ENCODE peak calls at places on chromosomes 6 and 20, in four cellular contexts. One of them, this sample, is unnamed. For H3K4me1, the result is how much of the 10 kb centered on the place peaks cover.

GRCh38 chr6:157228421-157229218 is 94.7 kb downstream of the TMEM242 start:
- DNase-seq in H9: no peak
- DNase-seq in tibial artery: no peak
- DNase-seq in CD4-positive, CD25-positive, alpha-beta regulatory T cell: no peak
- DNase-seq in this sample: no peak

GRCh38 chr6:12348530-12349511 is 58.7 kb downstream of the EDN1 start:
- DNase-seq in tibial artery: no peak
- DNase-seq in H9: no peak
- DNase-seq in CD4-positive, CD25-positive, alpha-beta regulatory T cell: no peak
- DNase-seq in this sample: peak

GRCh38 chr6:52152692-52153091 is 33.5 kb upstream of the IL17A start:
- DNase-seq in tibial artery: no peak
- DNase-seq in CD4-positive, CD25-positive, alpha-beta regulatory T cell: no peak
- DNase-seq in H9: no peak
- DNase-seq in this sample: no peak

GRCh38 chr6:81895511-81896185 is 143.2 kb upstream of the TENT5A start:
- DNase-seq in tibial artery: no peak
- DNase-seq in CD4-positive, CD25-positive, alpha-beta regulatory T cell: no peak
- DNase-seq in H9: no peak
- DNase-seq in this sample: no peak

GRCh38 chr6:136549359-136550044 is 720 bp downstream of the MAP7 start:
- DNase-seq in H9: peak
- DNase-seq in CD4-positive, CD25-positive, alpha-beta regulatory T cell: no peak
- DNase-seq in tibial artery: no peak
- DNase-seq in this sample: peak

GRCh38 chr6:61894536-61894935 is 391.5 kb downstream of the KHDRBS2 start:
- DNase-seq in tibial artery: no peak
- DNase-seq in CD4-positive, CD25-positive, alpha-beta regulatory T cell: no peak
- DNase-seq in H9: no peak
- DNase-seq in this sample: no peak

GRCh38 chr20:10332656-10333421 is 101.2 kb downstream of the MKKS start:
- DNase-seq in H9: no peak
- DNase-seq in tibial artery: no peak
- DNase-seq in CD4-positive, CD25-positive, alpha-beta regulatory T cell: no peak
- DNase-seq in this sample: no peak

GRCh38 chr6:75349262-75349984 is 64.8 kb upstream of the TMEM30A start:
- DNase-seq in tibial artery: no peak
- DNase-seq in CD4-positive, CD25-positive, alpha-beta regulatory T cell: no peak
- DNase-seq in H9: peak
- DNase-seq in this sample: peak

GRCh38 chr6:8219352-8219943 is 117.1 kb upstream of the EEF1E1 start:
- DNase-seq in CD4-positive, CD25-positive, alpha-beta regulatory T cell: peak
- DNase-seq in tibial artery: peak
- DNase-seq in H9: no peak
- DNase-seq in this sample: no peak

GRCh38 chr6:36067374-36068011 is 39.9 kb downstream of the MAPK14 start:
- DNase-seq in H9: no peak
- DNase-seq in CD4-positive, CD25-positive, alpha-beta regulatory T cell: no peak
- DNase-seq in tibial artery: no peak
- DNase-seq in this sample: no peak

GRCh38 chr6:69827491-69827890 is 30.7 kb upstream of the LMBRD1 start:
- DNase-seq in H9: no peak
- DNase-seq in CD4-positive, CD25-positive, alpha-beta regulatory T cell: no peak
- DNase-seq in tibial artery: no peak
- DNase-seq in this sample: no peak

GRCh38 chr20:26209171-26209941 is 512.7 kb upstream of the ZNF337 start:
- DNase-seq in CD4-positive, CD25-positive, alpha-beta regulatory T cell: peak
- DNase-seq in tibial artery: no peak
- DNase-seq in H9: peak
- DNase-seq in this sample: peak

GRCh38 chr20:14706555-14706954 is 369.1 kb upstream of the FLRT3 start:
- DNase-seq in tibial artery: no peak
- DNase-seq in H9: no peak
- DNase-seq in CD4-positive, CD25-positive, alpha-beta regulatory T cell: no peak
- DNase-seq in this sample: no peak

GRCh38 chr6:10555625-10556309 is 34.6 kb downstream of the GCNT2 start:
- DNase-seq in CD4-positive, CD25-positive, alpha-beta regulatory T cell: no peak
- DNase-seq in tibial artery: peak
- DNase-seq in H9: peak
- DNase-seq in this sample: peak

GRCh38 chr20:17768267-17768666 is 68.5 kb downstream of the BANF2 start:
- DNase-seq in tibial artery: no peak
- DNase-seq in CD4-positive, CD25-positive, alpha-beta regulatory T cell: no peak
- DNase-seq in H9: no peak
- DNase-seq in this sample: no peak

GRCh38 chr6:116133453-116133852 is 7.5 kb upstream of the COL10A1 start:
- DNase-seq in H9: no peak
- DNase-seq in CD4-positive, CD25-positive, alpha-beta regulatory T cell: no peak
- DNase-seq in tibial artery: no peak
- DNase-seq in this sample: no peak

GRCh38 chr6:158409451-158409850 is 97.2 kb downstream of the TULP4 start:
- DNase-seq in CD4-positive, CD25-positive, alpha-beta regulatory T cell: no peak
- DNase-seq in tibial artery: no peak
- DNase-seq in H9: no peak
- DNase-seq in this sample: no peak

GRCh38 chr6:3566812-3567211 is 110.0 kb upstream of the SLC22A23 start:
- DNase-seq in CD4-positive, CD25-positive, alpha-beta regulatory T cell: no peak
- DNase-seq in tibial artery: no peak
- DNase-seq in H9: no peak
- DNase-seq in this sample: no peak

GRCh38 chr20:46027245-46027853 is 1.7 kb upstream of the SLC12A5 start:
- DNase-seq in tibial artery: peak
- DNase-seq in H9: no peak
- DNase-seq in CD4-positive, CD25-positive, alpha-beta regulatory T cell: peak
- DNase-seq in this sample: no peak

GRCh38 chr6:12286381-12287132 is 3.6 kb upstream of the EDN1 start:
- DNase-seq in H9: no peak
- DNase-seq in CD4-positive, CD25-positive, alpha-beta regulatory T cell: no peak
- DNase-seq in tibial artery: no peak
- DNase-seq in this sample: no peak

GRCh38 chr6:11093065-11093590 is 506 bp upstream of the SMIM13 start:
- DNase-seq in tibial artery: peak
- DNase-seq in CD4-positive, CD25-positive, alpha-beta regulatory T cell: peak
- DNase-seq in H9: peak
- DNase-seq in this sample: no peak

GRCh38 chr6:12420626-12421025 is 130.5 kb downstream of the EDN1 start:
- DNase-seq in CD4-positive, CD25-positive, alpha-beta regulatory T cell: no peak
- DNase-seq in H9: no peak
- DNase-seq in tibial artery: no peak
- DNase-seq in this sample: no peak

GRCh38 chr6:155472886-155473285 is 17.2 kb upstream of the NOX3 start:
- DNase-seq in CD4-positive, CD25-positive, alpha-beta regulatory T cell: no peak
- DNase-seq in tibial artery: no peak
- DNase-seq in H9: no peak
- DNase-seq in this sample: no peak

GRCh38 chr6:104558746-104559145 is 301.0 kb downstream of the HACE1 start:
- DNase-seq in CD4-positive, CD25-positive, alpha-beta regulatory T cell: no peak
- DNase-seq in H9: no peak
- DNase-seq in tibial artery: no peak
- DNase-seq in this sample: no peak

GRCh38 chr6:36679043-36679821 is 718 bp downstream of the CDKN1A start:
- DNase-seq in CD4-positive, CD25-positive, alpha-beta regulatory T cell: peak
- DNase-seq in tibial artery: peak
- DNase-seq in H9: no peak
- DNase-seq in this sample: peak

GRCh38 chr6:158910484-158911075 is 89.4 kb downstream of the RSPH3 start:
- DNase-seq in CD4-positive, CD25-positive, alpha-beta regulatory T cell: no peak
- DNase-seq in tibial artery: no peak
- DNase-seq in H9: peak
- DNase-seq in this sample: no peak

GRCh38 chr6:67200626-67201403 is 1434.3 kb upstream of the ADGRB3 start:
- DNase-seq in H9: no peak
- DNase-seq in tibial artery: no peak
- DNase-seq in CD4-positive, CD25-positive, alpha-beta regulatory T cell: no peak
- DNase-seq in this sample: no peak

GRCh38 chr6:113397229-113397628 is 459.9 kb upstream of the MARCKS start:
- DNase-seq in CD4-positive, CD25-positive, alpha-beta regulatory T cell: no peak
- DNase-seq in H9: no peak
- DNase-seq in tibial artery: no peak
- DNase-seq in this sample: no peak

GRCh38 chr6:145091102-145091826 is 644.1 kb downstream of the EPM2A start:
- DNase-seq in H9: no peak
- DNase-seq in CD4-positive, CD25-positive, alpha-beta regulatory T cell: no peak
- DNase-seq in tibial artery: no peak
- DNase-seq in this sample: no peak

GRCh38 chr6:25192562-25192961 is 86.6 kb upstream of the CARMIL1 start:
- DNase-seq in H9: no peak
- DNase-seq in CD4-positive, CD25-positive, alpha-beta regulatory T cell: no peak
- DNase-seq in tibial artery: peak
- DNase-seq in this sample: no peak

GRCh38 chr6:109082178-109082577 is 12.5 kb downstream of the SESN1 start:
- DNase-seq in tibial artery: no peak
- DNase-seq in CD4-positive, CD25-positive, alpha-beta regulatory T cell: no peak
- DNase-seq in H9: no peak
- DNase-seq in this sample: no peak

GRCh38 chr6:41581381-41581991 is 35.3 kb downstream of the FOXP4 start:
- DNase-seq in H9: no peak
- DNase-seq in CD4-positive, CD25-positive, alpha-beta regulatory T cell: no peak
- DNase-seq in tibial artery: no peak
- DNase-seq in this sample: no peak

GRCh38 chr20:49812463-49813304 is at the start of gene SLC9A8:
- DNase-seq in CD4-positive, CD25-positive, alpha-beta regulatory T cell: peak
- DNase-seq in tibial artery: peak
- DNase-seq in H9: peak
- DNase-seq in this sample: peak
- H3K27ac ChIP-seq in CD4-positive, CD25-positive, alpha-beta regulatory T cell: peak
- H3K27ac ChIP-seq in tibial artery: peak
- H3K27ac ChIP-seq in H9: peak
- H3K27ac ChIP-seq in this sample: peak

GRCh38 chr20:50536333-50536732 is 26.1 kb downstream of the PTPN1 start:
- DNase-seq in CD4-positive, CD25-positive, alpha-beta regulatory T cell: no peak
- DNase-seq in H9: no peak
- DNase-seq in tibial artery: no peak
- DNase-seq in this sample: no peak

GRCh38 chr20:50535162-50535561 is 25.0 kb downstream of the PTPN1 start:
- DNase-seq in H9: no peak
- DNase-seq in CD4-positive, CD25-positive, alpha-beta regulatory T cell: no peak
- DNase-seq in tibial artery: no peak
- DNase-seq in this sample: no peak

GRCh38 chr20:50538276-50538675 is 28.1 kb downstream of the PTPN1 start:
- DNase-seq in tibial artery: no peak
- DNase-seq in CD4-positive, CD25-positive, alpha-beta regulatory T cell: no peak
- DNase-seq in H9: no peak
- DNase-seq in this sample: no peak

GRCh38 chr20:50534567-50534966 is 24.4 kb downstream of the PTPN1 start:
- DNase-seq in CD4-positive, CD25-positive, alpha-beta regulatory T cell: no peak
- DNase-seq in H9: no peak
- DNase-seq in tibial artery: no peak
- DNase-seq in this sample: no peak

DNA sequence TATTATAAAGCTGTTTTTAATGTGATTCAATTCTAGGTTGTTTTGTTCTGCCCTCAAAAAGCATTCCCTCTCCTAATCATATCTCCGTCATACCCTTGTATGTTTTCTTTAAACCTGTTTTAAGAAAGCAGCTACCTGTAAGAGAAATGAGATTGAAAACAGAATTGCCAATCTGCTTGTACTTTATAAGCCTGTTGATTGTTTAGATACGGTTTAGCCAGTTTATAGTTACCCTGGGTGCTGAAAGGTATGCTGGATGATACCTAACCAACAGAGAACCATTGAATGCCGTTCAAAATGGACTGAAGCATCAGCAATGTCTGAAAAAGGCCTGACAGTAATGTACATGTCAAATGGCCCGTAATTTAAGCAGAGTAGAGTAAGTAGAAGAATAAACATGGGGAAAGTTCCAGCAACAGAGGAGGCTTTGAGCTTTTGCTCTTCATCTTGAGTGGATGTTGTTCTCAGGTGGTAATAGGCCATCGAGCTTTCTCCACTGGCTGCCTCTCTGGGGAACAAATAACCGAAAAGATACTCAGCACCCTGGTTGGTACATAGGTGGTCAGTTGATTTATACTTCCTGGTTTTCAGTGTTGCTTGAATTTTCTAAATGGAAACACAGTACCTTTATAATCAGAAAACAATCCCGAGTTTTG is 27.5 kb downstream of the PTPN1 start:
- DNase-seq in CD4-positive, CD25-positive, alpha-beta regulatory T cell: no peak
- DNase-seq in H9: no peak
- DNase-seq in tibial artery: no peak
- DNase-seq in this sample: no peak
- H3K4me1 ChIP-seq in CD4-positive, CD25-positive, alpha-beta regulatory T cell: half or more
- H3K4me1 ChIP-seq in H9: under half
- H3K4me1 ChIP-seq in tibial artery: under half
- H3K4me1 ChIP-seq in this sample: half or more

DNA sequence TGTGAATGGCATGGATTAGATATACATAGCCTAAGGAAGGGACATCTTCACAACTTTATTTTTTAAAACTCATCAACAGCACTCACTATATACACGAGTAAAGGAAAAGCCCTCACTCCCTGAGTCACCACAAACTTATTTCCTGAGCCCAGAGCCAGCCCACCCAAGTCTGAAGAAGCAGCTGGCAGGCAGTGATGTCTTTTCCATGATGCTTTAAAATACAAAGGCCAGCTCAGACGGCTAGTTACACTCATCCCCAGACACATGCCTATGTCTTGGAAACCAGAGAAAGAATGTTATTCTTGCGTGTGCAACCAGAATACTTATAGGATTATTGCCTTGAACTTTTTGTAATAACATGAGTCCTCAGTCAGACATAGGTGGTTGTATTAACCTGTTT is 114.4 kb downstream of the ADGRG6 start:
- DNase-seq in H9: no peak
- DNase-seq in tibial artery: no peak
- DNase-seq in CD4-positive, CD25-positive, alpha-beta regulatory T cell: no peak
- DNase-seq in this sample: no peak
- H3K27ac ChIP-seq in H9: no peak
- H3K27ac ChIP-seq in tibial artery: no peak
- H3K27ac ChIP-seq in CD4-positive, CD25-positive, alpha-beta regulatory T cell: no peak
- H3K27ac ChIP-seq in this sample: no peak

DNA sequence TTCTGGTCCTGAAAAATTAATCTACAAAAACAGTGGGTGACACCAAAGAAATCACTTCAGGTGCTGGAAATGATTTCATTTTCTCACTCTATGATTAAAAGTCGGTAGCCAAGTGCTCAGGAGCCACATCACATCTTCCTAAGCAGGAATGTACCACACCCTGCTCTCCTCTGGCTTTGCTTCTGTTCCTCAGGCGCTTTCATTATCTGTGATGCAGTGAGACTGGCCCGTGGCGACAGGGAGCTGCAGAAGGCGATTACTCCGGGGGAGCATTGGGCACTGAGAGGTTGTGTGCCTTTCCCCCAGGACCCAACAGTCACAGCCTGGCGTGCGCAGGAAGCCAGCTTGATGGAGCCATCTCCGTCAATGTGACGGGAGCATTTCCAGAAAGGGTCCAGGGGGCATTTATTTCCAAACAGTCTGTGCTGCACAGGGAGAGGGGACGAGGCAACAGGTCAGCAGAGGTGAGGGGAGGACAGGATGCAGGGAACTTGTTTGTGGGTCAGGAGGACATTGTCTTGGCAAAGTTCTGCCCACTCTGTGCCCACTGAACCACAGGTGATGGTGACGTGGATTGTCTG is 5.6 kb upstream of the ZNF831 start:
- DNase-seq in H9: no peak
- DNase-seq in tibial artery: no peak
- DNase-seq in CD4-positive, CD25-positive, alpha-beta regulatory T cell: no peak
- DNase-seq in this sample: no peak
- H3K4me1 ChIP-seq in H9: under half
- H3K4me1 ChIP-seq in tibial artery: under half
- H3K4me1 ChIP-seq in CD4-positive, CD25-positive, alpha-beta regulatory T cell: half or more
- H3K4me1 ChIP-seq in this sample: under half

GRCh38 chr6:53264337-53264736 is 84.4 kb downstream of the ELOVL5 start:
- DNase-seq in tibial artery: no peak
- DNase-seq in CD4-positive, CD25-positive, alpha-beta regulatory T cell: no peak
- DNase-seq in H9: no peak
- DNase-seq in this sample: no peak
- H3K27ac ChIP-seq in tibial artery: no peak
- H3K27ac ChIP-seq in CD4-positive, CD25-positive, alpha-beta regulatory T cell: no peak
- H3K27ac ChIP-seq in H9: no peak
- H3K27ac ChIP-seq in this sample: no peak

This sample was measured in lower lobe of right lung.